ENCODE peak calls at places on chromosomes 1 and 21, in nine cellular contexts. J is hepatocyte, C is GM23338, F is neural progenitor cell, V is HCT116, G is PC-3, U is MM.1S, O is GM23248, S is SK-N-SH. R is an unnamed sample.

GRCh38 chr21:14889080-14889805 is 175.6 kb downstream of the NRIP1 start:
- DNase-seq in J (peak; percentile 71), C (no peak), F (no peak), V (no peak), G (peak; percentile 71), U (no peak), O (peak; percentile 44), S (no peak), R (no peak)

GRCh38 chr21:41759214-41759840 is 7.5 kb downstream of the RIPK4 start:
- DNase-seq in J (no peak), C (no peak), F (peak; percentile 44), V (no peak), G (peak; percentile 51), U (no peak), O (peak; percentile 15), S (no peak), R (no peak)

GRCh38 chr1:90371106-90371813 is 345.8 kb downstream of the BARHL2 start:
- DNase-seq in J (no peak), C (no peak), F (no peak), V (no peak), G (peak; percentile 71), U (peak; percentile 60), O (no peak), S (no peak), R (no peak)

GRCh38 chr21:39094847-39095525 is 88.3 kb downstream of the PSMG1 start:
- DNase-seq in J (peak; percentile 81), C (no peak), F (no peak), V (no peak), G (peak; percentile 46), U (no peak), O (peak; percentile 47), S (no peak), R (no peak)

GRCh38 chr1:162687870-162688269 is 55.6 kb downstream of the DDR2 start:
- DNase-seq in J (no peak), C (no peak), F (no peak), V (no peak), G (no peak), U (no peak), O (peak; percentile 59), S (no peak), R (no peak)

GRCh38 chr1:105204836-105205371 is 1455.2 kb downstream of the AMY1C start:
- DNase-seq in J (no peak), C (peak; percentile 28), F (peak; percentile 26), V (no peak), G (no peak), U (no peak), O (no peak), S (no peak), R (no peak)

GRCh38 chr1:91635763-91636162 is 135.1 kb downstream of the CDC7 start:
- DNase-seq in J (no peak), C (no peak), F (no peak), V (no peak), G (no peak), U (no peak), O (peak; percentile 79), S (no peak), R (no peak)

GRCh38 chr1:41804176-41804575 is 114.5 kb downstream of the HIVEP3 start:
- DNase-seq in J (no peak), C (no peak), F (no peak), V (no peak), G (no peak), U (peak; percentile 58), O (no peak), S (no peak), R (peak; percentile 27)

GRCh38 chr1:66637146-66637545 is 103.2 kb downstream of the SGIP1 start:
- DNase-seq in J (no peak), C (no peak), F (no peak), V (no peak), G (no peak), U (no peak), O (no peak), S (no peak), R (no peak)

GRCh38 chr21:37758997-37759396 is 157.3 kb downstream of the KCNJ6 start:
- DNase-seq in J (peak; percentile 79), C (peak; percentile 86), F (peak; percentile 70), V (no peak), G (peak; percentile 53), U (peak; percentile 40), O (peak; percentile 68), S (peak; percentile 36), R (peak; percentile 19)

GRCh38 chr1:220922951-220923350 is 43.7 kb downstream of the HLX start:
- DNase-seq in J (no peak), C (no peak), F (peak; percentile 57), V (no peak), G (no peak), U (no peak), O (no peak), S (no peak), R (no peak)

GRCh38 chr1:91816055-91816454 is 69.9 kb downstream of the TGFBR3 start:
- DNase-seq in J (no peak), C (no peak), F (no peak), V (no peak), G (no peak), U (no peak), O (no peak), S (no peak), R (no peak)

GRCh38 chr1:4071675-4072074 is 171.6 kb upstream of the C1orf174 start:
- DNase-seq in J (no peak), C (no peak), F (no peak), V (no peak), G (no peak), U (no peak), O (no peak), S (peak; percentile 49), R (no peak)

GRCh38 chr1:207787776-207788175 is 35.9 kb downstream of the CD46 start:
- DNase-seq in J (no peak), C (no peak), F (no peak), V (no peak), G (peak; percentile 68), U (no peak), O (peak; percentile 41), S (no peak), R (no peak)

GRCh38 chr1:183632964-183633363 is 2.6 kb downstream of the ARPC5 start:
- DNase-seq in J (no peak), C (no peak), F (no peak), V (no peak), G (no peak), U (peak; percentile 27), O (peak; percentile 18), S (no peak), R (peak; percentile 33)

GRCh38 chr21:30831194-30831765 is 1.7 kb upstream of the KRTAP7-1 start:
- DNase-seq in J (peak; percentile 29), C (peak; percentile 85), F (peak; percentile 59), V (peak; percentile 3), G (peak; percentile 76), U (peak; percentile 70), O (peak; percentile 0), S (peak; percentile 21), R (peak; percentile 48)
- H3K4me2 ChIP-seq in J (no peak overlapping the region), C (no peak overlapping the region), F (no peak overlapping the region), V (no peak overlapping the region), G (no peak overlapping the region), U (no peak overlapping the region), O (no peak overlapping the region), S (no peak overlapping the region), R (no peak overlapping the region)

GRCh38 chr1:20413136-20413790 is 72.7 kb downstream of the CAMK2N1 start:
- DNase-seq in J (no peak), C (no peak), F (no peak), V (no peak), G (no peak), U (no peak), O (no peak), S (no peak), R (no peak)

GRCh38 chr1:20409971-20410370 is 76.0 kb downstream of the CAMK2N1 start:
- DNase-seq in J (no peak), C (no peak), F (no peak), V (no peak), G (no peak), U (no peak), O (no peak), S (no peak), R (no peak)

GRCh38 chr1:20409017-20409416 is 77.0 kb downstream of the CAMK2N1 start:
- DNase-seq in J (no peak), C (no peak), F (no peak), V (no peak), G (no peak), U (no peak), O (no peak), S (no peak), R (no peak)

GRCh38 chr1:20411196-20411980 is 74.6 kb downstream of the CAMK2N1 start:
- DNase-seq in J (peak; percentile 32), C (no peak), F (no peak), V (peak; percentile 60), G (peak; percentile 94), U (no peak), O (peak; percentile 96), S (no peak), R (no peak)

DNA sequence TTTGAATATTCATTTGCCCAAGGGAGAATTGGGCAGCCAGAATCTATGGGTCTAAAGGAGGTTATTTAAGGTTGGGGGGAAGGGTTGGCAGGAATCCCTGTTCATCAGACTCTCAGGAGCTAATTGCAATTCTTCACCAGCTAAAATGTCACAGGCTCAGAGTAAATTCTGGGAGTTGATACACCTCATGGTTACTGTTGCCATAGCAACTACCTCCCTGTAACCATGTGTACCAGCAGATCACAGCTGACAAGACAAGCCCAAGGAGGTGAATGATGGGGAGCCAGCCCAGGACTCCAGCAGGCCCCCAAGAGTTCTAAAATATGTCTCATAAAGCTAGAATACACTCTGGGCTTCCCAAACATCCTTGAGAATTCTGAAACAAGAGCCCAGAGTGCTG is 75.5 kb downstream of the CAMK2N1 start:
- DNase-seq in J (no peak), C (no peak), F (peak; percentile 47), V (no peak), G (no peak), U (no peak), O (peak; percentile 37), S (peak; percentile 38), R (peak; percentile 44)
- TF ChIP-seq EZH2phosphoT487 in J (no peak), C (no peak), F (no peak), V (no peak), G (no peak), U (no peak), O (no peak), S (no peak), R (no peak)

DNA sequence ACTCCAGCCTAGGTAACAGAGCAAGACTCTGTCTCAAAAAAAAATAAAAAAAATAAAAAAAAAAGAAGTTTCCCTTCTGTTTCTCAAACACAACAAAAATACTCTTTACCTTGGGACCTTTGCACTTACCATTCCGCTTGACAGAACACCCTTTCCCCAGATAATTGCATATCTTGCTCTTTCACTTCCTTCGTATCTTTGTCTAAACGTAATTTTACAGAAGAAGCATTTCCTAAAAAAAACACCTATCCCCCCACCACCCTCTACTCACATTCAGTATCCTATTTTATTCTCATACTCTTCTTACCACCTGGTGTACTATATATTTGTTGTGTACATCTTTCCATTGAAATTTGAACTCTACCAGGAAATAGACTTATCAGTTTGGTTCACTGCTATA is 32.7 kb downstream of the ASH1L start:
- DNase-seq in J (no peak), C (no peak), F (no peak), V (no peak), G (no peak), U (no peak), O (no peak), S (no peak), R (peak; percentile 73)
- H3K4me1 ChIP-seq in J (no peaks in the 10 kb centered on the region), C (peaks cover 7% of the 10 kb centered on the region), F (no peaks in the 10 kb centered on the region), V (peaks cover 10% of the 10 kb centered on the region), G (no peaks in the 10 kb centered on the region), U (no peaks in the 10 kb centered on the region), O (no peaks in the 10 kb centered on the region), S (no peaks in the 10 kb centered on the region), R (peaks cover 46% of the 10 kb centered on the region)

DNA sequence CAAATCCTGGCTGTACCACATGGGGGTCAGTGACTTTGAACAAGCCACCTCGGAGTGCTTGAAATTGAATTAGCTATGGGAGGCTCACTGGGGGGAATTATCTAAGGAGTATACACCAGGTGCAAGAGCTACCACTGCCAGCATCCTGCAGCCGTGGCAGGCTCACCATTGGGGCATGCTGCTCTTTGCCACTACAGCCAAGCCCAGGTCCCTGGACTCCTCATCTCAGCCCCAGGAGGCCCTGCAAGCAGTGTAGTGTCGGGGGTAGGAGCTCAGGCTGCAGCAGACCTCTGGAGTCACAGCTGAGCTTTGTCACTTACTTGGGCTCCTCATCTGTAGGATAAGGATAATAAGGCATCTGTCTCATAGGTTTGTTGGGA is 35.3 kb downstream of the ACOT11 start:
- DNase-seq in J (no peak), C (no peak), F (no peak), V (no peak), G (no peak), U (no peak), O (no peak), S (no peak), R (no peak)
- H3K4me2 ChIP-seq in J (no peak overlapping the region), C (no peak overlapping the region), F (no peak overlapping the region), V (no peak overlapping the region), G (no peak overlapping the region), U (no peak overlapping the region), O (no peak overlapping the region), S (no peak overlapping the region), R (no peak overlapping the region)